ENCODE peak calls at places on chromosomes 4 and X, in nine cellular contexts. K, T, C, V, I, O, M, H and L are unnamed samples.

GRCh38 chr4:28879900-28880299 is 1840.3 kb upstream of the PCDH7 start:
- DNase-seq in K (no peak), T (no peak), C (no peak), V (no peak), I (no peak), O (no peak), M (no peak), H (no peak), L (no peak)

GRCh38 chr4:22385615-22386014 is 130.3 kb downstream of the ADGRA3 start:
- DNase-seq in K (peak), T (peak), C (no peak), V (peak), I (no peak), O (no peak), M (no peak), H (no peak), L (no peak)

GRCh38 chrX:71159335-71159734 is 14.7 kb downstream of the NLGN3 start:
- DNase-seq in K (no peak), T (no peak), C (no peak), V (no peak), I (no peak), O (no peak), M (no peak), H (no peak), L (no peak)

GRCh38 chr4:2942532-2943363 is 20.5 kb downstream of the NOP14 start:
- DNase-seq in K (no peak), T (no peak), C (peak), V (no peak), I (peak), O (no peak), M (no peak), H (peak), L (no peak)

GRCh38 chrX:135264210-135264609 is 12.3 kb downstream of the ETDA start:
- DNase-seq in K (no peak), T (no peak), C (no peak), V (no peak), I (no peak), O (no peak), M (no peak), H (no peak), L (no peak)

GRCh38 chr4:141580523-141580922 is 55.9 kb upstream of the IL15 start:
- DNase-seq in K (no peak), T (peak), C (peak), V (peak), I (no peak), O (no peak), M (no peak), H (no peak), L (no peak)

GRCh38 chr4:110970642-110971041 is 347.8 kb upstream of the PITX2 start:
- DNase-seq in K (peak), T (peak), C (peak), V (peak), I (no peak), O (no peak), M (peak), H (no peak), L (peak)

GRCh38 chrX:138756234-138756633 is 44.7 kb upstream of the FGF13 start:
- DNase-seq in K (peak), T (no peak), C (peak), V (peak), I (no peak), O (peak), M (peak), H (no peak), L (peak)

GRCh38 chr4:121304843-121305348 is 75.9 kb downstream of the QRFPR start:
- DNase-seq in K (no peak), T (no peak), C (no peak), V (no peak), I (no peak), O (no peak), M (peak), H (no peak), L (no peak)

GRCh38 chr4:84493092-84493850 is 5.8 kb downstream of the NKX6-1 start:
- DNase-seq in K (no peak), T (peak), C (peak), V (peak), I (peak), O (no peak), M (peak), H (no peak), L (no peak)

GRCh38 chr4:109079731-109080130 is 222.7 kb downstream of the COL25A1 start:
- DNase-seq in K (peak), T (peak), C (no peak), V (peak), I (no peak), O (no peak), M (no peak), H (no peak), L (no peak)

GRCh38 chr4:27176400-27176799 is 315.8 kb downstream of the STIM2 start:
- DNase-seq in K (peak), T (peak), C (peak), V (peak), I (no peak), O (no peak), M (peak), H (no peak), L (peak)

GRCh38 chrX:119622356-119623232 is 16.4 kb upstream of the NKRF start:
- DNase-seq in K (no peak), T (peak), C (no peak), V (peak), I (no peak), O (peak), M (peak), H (no peak), L (peak)

GRCh38 chr4:75432683-75433082 is 81.5 kb downstream of the RCHY1 start:
- DNase-seq in K (peak), T (peak), C (peak), V (peak), I (no peak), O (no peak), M (peak), H (no peak), L (no peak)

GRCh38 chr4:97720869-97721432 is 422.3 kb downstream of the STPG2 start:
- DNase-seq in K (peak), T (no peak), C (no peak), V (peak), I (no peak), O (no peak), M (peak), H (no peak), L (no peak)

GRCh38 chrX:82961129-82961528 is 547.0 kb upstream of the POU3F4 start:
- DNase-seq in K (peak), T (no peak), C (peak), V (no peak), I (no peak), O (no peak), M (no peak), H (no peak), L (no peak)

GRCh38 chr4:78242071-78242470 is 184.9 kb downstream of the FRAS1 start:
- DNase-seq in K (peak), T (no peak), C (no peak), V (peak), I (no peak), O (no peak), M (no peak), H (no peak), L (no peak)

GRCh38 chr4:161990721-161991120 is 173.1 kb downstream of the FSTL5 start:
- DNase-seq in K (no peak), T (no peak), C (no peak), V (no peak), I (no peak), O (no peak), M (no peak), H (no peak), L (no peak)

GRCh38 chr4:106366026-106366425 is 2.6 kb downstream of the GIMD1 start:
- DNase-seq in K (peak), T (peak), C (no peak), V (peak), I (no peak), O (no peak), M (no peak), H (no peak), L (no peak)

GRCh38 chr4:101418055-101418454 is 70.7 kb upstream of the PPP3CA start:
- DNase-seq in K (no peak), T (no peak), C (no peak), V (no peak), I (no peak), O (no peak), M (no peak), H (peak), L (peak)

GRCh38 chr4:46274717-46275116 is 115.2 kb downstream of the GABRA2 start:
- DNase-seq in K (peak), T (no peak), C (no peak), V (no peak), I (no peak), O (no peak), M (no peak), H (no peak), L (no peak)

GRCh38 chr4:8580321-8581093 is at the start of gene GPR78:
- DNase-seq in K (peak), T (peak), C (peak), V (peak), I (peak), O (peak), M (peak), H (no peak), L (no peak)

GRCh38 chrX:31500920-31501319 is 429.1 kb upstream of the FTHL17 start:
- DNase-seq in K (no peak), T (peak), C (no peak), V (peak), I (no peak), O (no peak), M (no peak), H (no peak), L (no peak)

GRCh38 chrX:70613295-70613694 is 168.7 kb downstream of the DLG3 start:
- DNase-seq in K (no peak), T (peak), C (no peak), V (peak), I (no peak), O (no peak), M (peak), H (no peak), L (no peak)

GRCh38 chr4:3436798-3437581 is 4.8 kb upstream of the HGFAC start:
- DNase-seq in K (peak), T (peak), C (no peak), V (peak), I (peak), O (no peak), M (peak), H (no peak), L (no peak)

GRCh38 chr4:173991814-173992213 is 291.7 kb downstream of the FBXO8 start:
- DNase-seq in K (no peak), T (no peak), C (no peak), V (no peak), I (no peak), O (no peak), M (no peak), H (no peak), L (no peak)

GRCh38 chr4:173990879-173991231 is 292.6 kb downstream of the FBXO8 start:
- DNase-seq in K (no peak), T (no peak), C (peak), V (peak), I (no peak), O (peak), M (peak), H (no peak), L (no peak)

GRCh38 chr4:173991321-173991720 is 292.1 kb downstream of the FBXO8 start:
- DNase-seq in K (no peak), T (no peak), C (no peak), V (no peak), I (no peak), O (no peak), M (no peak), H (no peak), L (no peak)

DNA sequence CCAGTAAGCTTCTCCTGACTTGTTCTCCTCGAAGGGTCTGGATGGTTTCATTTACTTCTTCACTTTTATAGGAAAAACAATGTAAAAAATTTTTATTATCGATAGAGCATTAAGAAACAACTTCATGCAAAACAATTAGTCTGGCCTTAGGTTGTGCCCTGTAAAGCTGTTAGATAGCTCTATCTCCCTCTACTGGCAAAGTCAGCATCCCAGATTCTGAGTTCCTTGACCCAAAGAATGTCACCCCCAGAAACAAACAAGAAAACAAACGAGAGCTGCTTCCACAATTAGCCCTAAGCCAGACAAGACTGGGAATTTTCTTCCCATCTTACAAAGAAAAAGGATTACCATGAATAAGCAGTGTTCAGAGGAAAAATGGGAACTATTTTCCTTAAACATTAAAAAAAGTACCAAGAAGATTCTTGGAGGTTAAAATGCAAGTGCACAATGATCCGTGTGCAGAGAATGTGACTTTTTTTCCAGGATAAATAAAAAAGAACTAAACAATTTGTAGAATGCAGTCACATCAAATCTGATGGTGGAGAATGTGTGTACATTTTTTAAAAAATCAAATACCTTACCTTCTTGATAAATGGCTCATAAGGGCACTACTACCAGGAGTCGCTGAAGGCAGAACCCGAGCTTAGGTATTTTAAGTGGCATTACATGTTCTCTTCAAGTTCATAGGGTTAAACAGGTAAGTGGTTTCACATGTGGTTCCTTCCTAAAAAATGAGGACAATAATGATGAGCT is 293.2 kb downstream of the FBXO8 start:
- DNase-seq in K (peak), T (peak), C (peak), V (peak), I (no peak), O (no peak), M (peak), H (no peak), L (peak)
- H3K4me3 ChIP-seq in K (no peak), T (no peak), C (no peak), V (no peak), I (no peak), O (peak), M (no peak), H (no peak), L (no peak)

DNA sequence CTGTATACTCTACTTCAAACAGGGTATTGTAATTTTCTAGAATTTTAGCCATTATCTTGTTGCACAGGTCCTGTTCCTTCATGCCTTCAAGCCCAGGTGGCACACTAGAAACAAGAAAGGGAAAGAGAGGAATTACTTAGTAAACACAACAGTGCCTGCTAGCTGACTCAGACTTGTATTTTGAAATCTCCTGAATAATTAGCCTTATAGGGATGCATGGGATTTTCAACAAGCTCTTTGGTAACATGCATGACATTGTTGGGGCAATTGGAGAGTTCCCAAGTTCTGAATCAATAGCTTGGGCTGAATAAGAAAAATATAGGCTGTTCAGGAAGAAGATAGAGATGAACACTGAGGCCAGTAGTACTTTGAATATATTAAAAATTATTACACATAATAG is 118.8 kb downstream of the FAM13A start:
- DNase-seq in K (peak), T (peak), C (no peak), V (peak), I (no peak), O (no peak), M (peak), H (no peak), L (peak)
- TF ChIP-seq CTCF in K (no peak), T (no peak), C (no peak), V (no peak), I (no peak), O (no peak), M (no peak), H (no peak), L (no peak)

DNA sequence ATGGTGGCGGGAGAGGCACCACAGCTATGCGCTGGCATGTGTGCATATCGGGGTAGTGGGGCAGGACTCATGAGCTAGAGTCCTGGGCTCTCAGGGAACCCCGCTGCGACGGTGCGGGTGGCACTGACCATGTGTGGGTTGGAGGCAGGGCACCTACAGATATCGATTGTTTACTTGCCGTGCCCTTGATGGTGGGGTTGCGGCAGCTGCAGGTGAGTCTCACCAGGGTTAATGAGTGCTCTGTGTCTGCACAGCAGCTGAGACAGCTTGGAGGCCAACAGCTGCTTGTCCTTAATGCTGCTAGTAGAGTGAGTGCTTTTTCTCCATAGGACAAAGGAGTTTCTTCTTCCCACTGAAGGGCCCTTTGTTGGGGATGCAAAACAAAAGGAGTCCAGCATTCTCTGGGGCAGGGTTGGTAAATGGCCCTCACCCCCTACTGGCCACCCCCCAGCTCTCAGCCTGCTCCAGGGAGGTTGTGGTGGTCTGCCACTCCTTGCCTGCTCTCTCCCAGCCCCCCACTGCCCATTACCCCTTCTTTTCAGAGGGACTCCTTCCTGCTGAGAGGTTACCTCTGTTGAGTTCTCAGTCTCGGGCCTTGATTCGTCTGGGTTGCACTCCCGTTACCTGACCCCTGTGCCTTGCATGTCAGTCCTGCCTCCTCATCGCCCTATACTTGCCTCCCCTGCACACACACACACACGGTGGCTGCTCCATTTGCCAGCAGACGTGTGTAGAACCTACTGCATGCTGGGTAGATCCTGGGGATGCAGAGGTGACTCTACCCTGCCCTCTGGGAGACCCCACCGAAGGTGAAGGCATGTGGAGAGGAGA is 52.8 kb downstream of the TBC1D14 start:
- DNase-seq in K (no peak), T (no peak), C (no peak), V (no peak), I (no peak), O (no peak), M (no peak), H (no peak), L (no peak)
- H3K4me3 ChIP-seq in K (no peak), T (no peak), C (no peak), V (no peak), I (no peak), O (no peak), M (no peak), H (no peak), L (no peak)

GRCh38 chrX:12115377-12115776 is 22.9 kb upstream of the FRMPD4 start:
- DNase-seq in K (peak), T (no peak), C (peak), V (no peak), I (no peak), O (no peak), M (no peak), H (no peak), L (no peak)
- TF ChIP-seq CTCF in K (peak), T (no peak), C (peak), V (no peak), I (no peak), O (no peak), M (no peak), H (no peak), L (no peak)

GRCh38 chrX:78957049-78957767 is 12.0 kb downstream of the P2RY10 start:
- DNase-seq in K (no peak), T (no peak), C (no peak), V (no peak), I (no peak), O (no peak), M (no peak), H (no peak), L (no peak)
- H3K4me3 ChIP-seq in K (no peak), T (no peak), C (no peak), V (no peak), I (no peak), O (no peak), M (no peak), H (no peak), L (no peak)

GRCh38 chrX:72306085-72306801 is 529 bp upstream of the CITED1 start:
- DNase-seq in K (peak), T (no peak), C (peak), V (no peak), I (no peak), O (no peak), M (no peak), H (no peak), L (no peak)
- TF ChIP-seq CTCF in K (no peak), T (no peak), C (no peak), V (no peak), I (no peak), O (no peak), M (no peak), H (no peak), L (no peak)